ENCODE peak calls at places on chromosomes 5 and 9, in five cellular contexts. T, H, Y, J and Z are unnamed samples.

GRCh38 chr5:74581988-74582365 is 58.6 kb downstream of the ENC1 start:
- DNase-seq in T (no peak), H (no peak), Y (no peak), J (no peak), Z (no peak)

GRCh38 chr5:44632344-44632743 is 176.4 kb upstream of the MRPS30 start:
- DNase-seq in T (no peak), H (no peak), Y (no peak), J (no peak), Z (no peak)

GRCh38 chr9:105967798-105968197 is 273.5 kb downstream of the TMEM38B start:
- DNase-seq in T (no peak), H (no peak), Y (no peak), J (no peak), Z (no peak)

GRCh38 chr5:26894719-26895263 is 143.6 kb downstream of the CDH9 start:
- DNase-seq in T (no peak), H (no peak), Y (no peak), J (no peak), Z (no peak)

GRCh38 chr5:180289433-180289832 is 2.5 kb downstream of the MAPK9 start:
- DNase-seq in T (no peak), H (no peak), Y (no peak), J (no peak), Z (no peak)

GRCh38 chr5:32597046-32597629 is 11.8 kb downstream of the SUB1 start:
- DNase-seq in T (no peak), H (no peak), Y (no peak), J (no peak), Z (no peak)

GRCh38 chr5:157354825-157355224 is 88.9 kb downstream of the CYFIP2 start:
- DNase-seq in T (no peak), H (no peak), Y (peak), J (no peak), Z (no peak)

GRCh38 chr5:55568629-55569512 is 34.1 kb upstream of the PLPP1 start:
- DNase-seq in T (no peak), H (no peak), Y (no peak), J (no peak), Z (no peak)

GRCh38 chr5:134634227-134634626 is 1.6 kb upstream of the SAR1B start:
- DNase-seq in T (no peak), H (no peak), Y (no peak), J (no peak), Z (no peak)
- H3K27ac ChIP-seq in T (no peak), H (no peak), Y (no peak), J (no peak), Z (no peak)

GRCh38 chr9:36138901-36139300 is 2.4 kb downstream of the GLIPR2 start:
- DNase-seq in T (no peak), H (no peak), Y (no peak), J (no peak), Z (no peak)
- H3K27ac ChIP-seq in T (no peak), H (no peak), Y (no peak), J (peak), Z (no peak)

GRCh38 chr9:31188496-31188895 is 1195.9 kb upstream of the ACO1 start:
- DNase-seq in T (no peak), H (no peak), Y (no peak), J (no peak), Z (no peak)

GRCh38 chr9:31183866-31184265 is 1200.6 kb upstream of the ACO1 start:
- DNase-seq in T (no peak), H (no peak), Y (no peak), J (no peak), Z (no peak)

DNA sequence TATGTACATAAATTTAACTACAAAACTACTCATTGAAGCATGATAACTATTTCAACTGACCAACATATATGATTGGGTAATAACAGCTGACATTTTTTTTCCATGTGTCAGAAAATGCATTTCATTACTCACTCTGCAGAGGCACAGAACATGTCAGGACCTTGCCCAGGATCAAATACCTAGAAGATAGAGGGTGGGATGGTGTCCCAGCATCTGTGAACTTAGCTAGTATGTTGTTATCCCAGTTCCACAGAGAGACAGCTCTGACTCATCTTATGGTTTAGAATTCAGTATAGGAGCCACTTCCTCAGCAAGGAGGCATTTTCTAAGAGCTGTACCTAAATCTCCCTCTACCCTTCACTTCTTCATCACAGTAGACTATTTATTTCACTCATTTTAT is 1198.6 kb upstream of the ACO1 start:
- DNase-seq in T (no peak), H (peak), Y (no peak), J (no peak), Z (no peak)
- H3K27ac ChIP-seq in T (no peak), H (peak), Y (no peak), J (no peak), Z (no peak)

DNA sequence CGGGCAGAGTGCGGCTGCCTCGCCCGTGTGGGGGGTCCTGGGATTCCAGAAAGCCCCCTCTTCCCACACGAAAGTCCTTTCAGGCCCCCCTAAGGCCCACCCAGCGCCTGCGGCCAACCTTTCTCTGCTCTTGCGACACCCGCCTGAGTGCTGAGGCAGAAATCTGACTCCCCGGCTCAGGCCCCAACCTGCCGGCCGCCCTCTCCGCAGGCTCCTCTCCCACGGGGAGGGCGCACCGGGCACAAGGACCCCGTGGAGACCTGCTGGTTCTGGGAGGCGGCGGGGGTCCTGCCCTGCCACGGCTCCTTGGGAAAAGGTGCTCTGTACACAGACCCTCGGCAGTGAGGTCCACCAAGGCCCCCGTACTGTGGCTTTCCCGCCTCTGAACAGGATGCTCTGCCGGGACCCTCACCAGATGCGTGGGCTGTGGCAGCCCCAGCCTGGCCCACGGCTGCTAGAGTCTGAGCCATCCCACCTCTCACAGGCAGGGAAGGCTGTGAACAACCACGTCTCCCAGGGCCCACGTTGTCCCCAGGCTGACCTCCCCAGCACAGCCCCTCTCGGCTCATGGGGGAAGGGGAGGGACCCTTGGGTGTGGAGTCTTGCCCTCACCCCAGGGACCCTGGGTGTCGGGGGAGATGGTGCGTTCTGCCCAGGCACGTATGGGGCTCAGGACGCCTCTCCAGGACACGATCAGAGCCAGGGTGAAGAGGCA is 41.5 kb upstream of the EGFL7 start:
- DNase-seq in T (no peak), H (no peak), Y (no peak), J (no peak), Z (no peak)
- H3K27ac ChIP-seq in T (no peak), H (peak), Y (no peak), J (no peak), Z (no peak)

GRCh38 chr5:128258387-128258786 is 174.8 kb downstream of the SLC12A2 start:
- DNase-seq in T (no peak), H (no peak), Y (no peak), J (no peak), Z (no peak)

GRCh38 chr5:128259530-128260145 is 176.1 kb downstream of the SLC12A2 start:
- DNase-seq in T (no peak), H (no peak), Y (no peak), J (peak), Z (no peak)

GRCh38 chr5:128253224-128253623 is 169.7 kb downstream of the SLC12A2 start:
- DNase-seq in T (no peak), H (no peak), Y (no peak), J (no peak), Z (no peak)

GRCh38 chr5:128254789-128255188 is 171.2 kb downstream of the SLC12A2 start:
- DNase-seq in T (no peak), H (no peak), Y (no peak), J (no peak), Z (no peak)

DNA sequence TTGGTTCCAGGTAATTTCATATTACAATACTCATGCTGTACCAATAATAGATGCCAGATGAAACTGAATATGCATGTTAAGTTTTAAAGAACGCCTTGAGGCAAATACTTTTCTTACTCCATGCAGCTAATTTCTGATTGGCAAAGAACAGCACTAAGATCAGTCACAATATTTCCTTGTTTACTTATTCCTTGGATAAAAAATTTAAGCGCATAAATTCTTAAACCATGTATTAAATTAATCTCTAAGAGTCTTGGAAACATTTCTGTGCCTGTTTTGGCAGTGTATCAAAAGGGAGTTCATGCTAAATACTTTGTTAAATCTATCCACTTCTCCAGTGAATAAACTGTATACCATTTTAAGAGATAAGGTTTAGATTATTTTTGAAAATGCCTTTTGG is 173.5 kb downstream of the SLC12A2 start:
- DNase-seq in T (no peak), H (no peak), Y (no peak), J (no peak), Z (no peak)
- H3K27ac ChIP-seq in T (no peak), H (no peak), Y (no peak), J (no peak), Z (no peak)

GRCh38 chr5:173228107-173228506 is 6.9 kb downstream of the NKX2-5 start:
- DNase-seq in T (no peak), H (no peak), Y (no peak), J (no peak), Z (no peak)
- H3K27ac ChIP-seq in T (no peak), H (no peak), Y (peak), J (peak), Z (no peak)

GRCh38 chr5:172792693-172793570 is 21.9 kb upstream of the DUSP1 start:
- DNase-seq in T (no peak), H (no peak), Y (no peak), J (no peak), Z (peak)
- H3K27ac ChIP-seq in T (peak), H (no peak), Y (peak), J (peak), Z (no peak)

GRCh38 chr5:139698461-139699146 is 50.5 kb downstream of the CXXC5 start:
- DNase-seq in T (peak), H (no peak), Y (peak), J (peak), Z (peak)
- H3K27ac ChIP-seq in T (peak), H (no peak), Y (peak), J (peak), Z (peak)